ENCODE peak calls at places on chromosomes 2 and 18, in four cellular contexts. S is NCI-H1417; H is effector CD4-positive, alpha-beta T cell; M is islet precursor cell. D is an unnamed sample.

GRCh38 chr2:69917854-69918253 is 2.9 kb downstream of the MXD1 start:
- DNase-seq in S (no peak), H (no peak), M (no peak), D (no peak)

GRCh38 chr18:26461405-26461804 is 86.9 kb downstream of the KCTD1 start:
- DNase-seq in S (no peak), H (no peak), M (no peak), D (no peak)

GRCh38 chr18:12329125-12329698 is 21.2 kb downstream of the TUBB6 start:
- DNase-seq in S (no peak), H (no peak), M (no peak), D (no peak)

GRCh38 chr18:34947711-34948125 is 93.5 kb upstream of the MAPRE2 start:
- DNase-seq in S (no peak), H (no peak), M (no peak), D (no peak)

GRCh38 chr2:23354554-23354953 is 30.4 kb upstream of the KLHL29 start:
- DNase-seq in S (no peak), H (no peak), M (peak), D (no peak)

GRCh38 chr2:7887441-7887840 is 794.4 kb upstream of the ID2 start:
- DNase-seq in S (no peak), H (no peak), M (no peak), D (no peak)

GRCh38 chr18:267380-267687 is 513 bp downstream of the THOC1 start:
- DNase-seq in S (peak), H (no peak), M (no peak), D (no peak)

GRCh38 chr2:227386630-227387029 is 1.1 kb downstream of the SCYGR1 start:
- DNase-seq in S (no peak), H (no peak), M (no peak), D (no peak)

GRCh38 chr2:209600257-209601180 is 171.1 kb upstream of the UNC80 start:
- DNase-seq in S (no peak), H (no peak), M (peak), D (no peak)

GRCh38 chr2:127359520-127359919 is 28.3 kb downstream of the MAP3K2 start:
- DNase-seq in S (no peak), H (no peak), M (no peak), D (no peak)

GRCh38 chr2:165289069-165289468 is 49.9 kb downstream of the SCN2A start:
- DNase-seq in S (no peak), H (no peak), M (no peak), D (no peak)

GRCh38 chr2:212686285-212686895 is 147.8 kb upstream of the ERBB4 start:
- DNase-seq in S (peak), H (peak), M (peak), D (no peak)

GRCh38 chr2:29201979-29202378 is 86.8 kb downstream of the CLIP4 start:
- DNase-seq in S (no peak), H (no peak), M (peak), D (no peak)

GRCh38 chr18:31722369-31722957 is 38.1 kb upstream of the B4GALT6 start:
- DNase-seq in S (peak), H (peak), M (peak), D (peak)

GRCh38 chr2:58137221-58137620 is 90.6 kb downstream of the VRK2 start:
- DNase-seq in S (no peak), H (no peak), M (no peak), D (no peak)

GRCh38 chr2:230330206-230330605 is 3.2 kb downstream of the SP140L start:
- DNase-seq in S (no peak), H (no peak), M (no peak), D (no peak)

GRCh38 chr2:132448771-132449170 is 32.2 kb downstream of the GPR39 start:
- DNase-seq in S (peak), H (no peak), M (no peak), D (no peak)

GRCh38 chr2:84697895-84698294 is 181.6 kb downstream of the DNAH6 start:
- DNase-seq in S (no peak), H (no peak), M (peak), D (no peak)

GRCh38 chr2:78839259-78839658 is 186.2 kb upstream of the REG3G start:
- DNase-seq in S (no peak), H (no peak), M (no peak), D (no peak)